ENCODE peak calls at places on chromosomes 12 and 14, in six cellular contexts. I is IMR-90, H is neuronal stem cell, Z is trophoblast cell, W is H1, K is mesenchymal stem cell. P is an unnamed sample.

GRCh38 chr12:124030510-124030909 is 57.5 kb downstream of the ZNF664 start:
- DNase-seq in I (peak; percentile 88), H (no peak), Z (peak; percentile 72), W (no peak), K (peak; percentile 99), P (peak; percentile 36)

GRCh38 chr12:67415473-67415872 is 146.3 kb downstream of the CAND1 start:
- DNase-seq in I (peak; percentile 27), H (no peak), Z (no peak), W (no peak), K (peak; percentile 47), P (peak; percentile 51)

GRCh38 chr12:50192908-50193307 is 25.7 kb upstream of the CERS5 start:
- DNase-seq in I (peak; percentile 93), H (no peak), Z (no peak), W (no peak), K (no peak), P (no peak)

GRCh38 chr12:85057370-85057963 is 21.3 kb downstream of the LRRIQ1 start:
- DNase-seq in I (peak; percentile 41), H (peak; percentile 62), Z (peak; percentile 16), W (no peak), K (peak; percentile 64), P (peak; percentile 51)

GRCh38 chr12:13383379-13383778 is 186.9 kb downstream of the EMP1 start:
- DNase-seq in I (no peak), H (no peak), Z (peak; percentile 15), W (no peak), K (no peak), P (peak; percentile 24)

GRCh38 chr12:128178551-128178950 is 88.4 kb upstream of the TMEM132C start:
- DNase-seq in I (no peak), H (no peak), Z (no peak), W (no peak), K (no peak), P (no peak)

GRCh38 chr14:89280612-89281011 is 136.4 kb downstream of the FOXN3 start:
- DNase-seq in I (no peak), H (no peak), Z (no peak), W (no peak), K (no peak), P (no peak)

GRCh38 chr14:53247596-53248370 is 94.7 kb upstream of the DDHD1 start:
- DNase-seq in I (no peak), H (no peak), Z (no peak), W (no peak), K (no peak), P (no peak)

GRCh38 chr12:19165446-19165845 is 35.9 kb downstream of the PLEKHA5 start:
- DNase-seq in I (no peak), H (no peak), Z (no peak), W (no peak), K (no peak), P (no peak)

GRCh38 chr14:88454886-88455285 is 69.4 kb downstream of the SPATA7 start:
- DNase-seq in I (peak; percentile 42), H (no peak), Z (no peak), W (no peak), K (no peak), P (no peak)

GRCh38 chr14:76752744-76753143 is 8.5 kb upstream of the VASH1 start:
- DNase-seq in I (no peak), H (no peak), Z (no peak), W (no peak), K (no peak), P (no peak)

GRCh38 chr12:48681416-48681737 is 661 bp downstream of the KANSL2 start:
- DNase-seq in I (peak; percentile 14), H (no peak), Z (no peak), W (no peak), K (no peak), P (no peak)

GRCh38 chr12:11746024-11746771 is 96.7 kb downstream of the ETV6 start:
- DNase-seq in I (peak; percentile 55), H (no peak), Z (peak; percentile 73), W (no peak), K (peak; percentile 38), P (no peak)

GRCh38 chr12:13503094-13503835 is 306.7 kb downstream of the EMP1 start:
- DNase-seq in I (no peak), H (no peak), Z (peak; percentile 68), W (no peak), K (no peak), P (no peak)

GRCh38 chr12:16118586-16118985 is 158.9 kb downstream of the SLC15A5 start:
- DNase-seq in I (no peak), H (peak; percentile 21), Z (no peak), W (no peak), K (no peak), P (peak; percentile 39)

GRCh38 chr12:78674311-78675085 is 190.1 kb upstream of the SYT1 start:
- DNase-seq in I (peak; percentile 56), H (no peak), Z (peak; percentile 16), W (no peak), K (peak; percentile 5), P (no peak)

GRCh38 chr12:15336772-15337553 is 14.7 kb downstream of the PTPRO start:
- DNase-seq in I (peak; percentile 53), H (no peak), Z (no peak), W (no peak), K (peak; percentile 39), P (no peak)

GRCh38 chr14:51430600-51430999 is 190.6 kb downstream of the TMX1 start:
- DNase-seq in I (no peak), H (no peak), Z (peak; percentile 30), W (peak; percentile 9), K (peak; percentile 29), P (no peak)

GRCh38 chr12:61538951-61539350 is 721.3 kb upstream of the USP15 start:
- DNase-seq in I (no peak), H (no peak), Z (no peak), W (no peak), K (no peak), P (no peak)

GRCh38 chr12:15650399-15651128 is 138.6 kb downstream of the EPS8 start:
- DNase-seq in I (no peak), H (no peak), Z (no peak), W (no peak), K (peak; percentile 51), P (no peak)

DNA sequence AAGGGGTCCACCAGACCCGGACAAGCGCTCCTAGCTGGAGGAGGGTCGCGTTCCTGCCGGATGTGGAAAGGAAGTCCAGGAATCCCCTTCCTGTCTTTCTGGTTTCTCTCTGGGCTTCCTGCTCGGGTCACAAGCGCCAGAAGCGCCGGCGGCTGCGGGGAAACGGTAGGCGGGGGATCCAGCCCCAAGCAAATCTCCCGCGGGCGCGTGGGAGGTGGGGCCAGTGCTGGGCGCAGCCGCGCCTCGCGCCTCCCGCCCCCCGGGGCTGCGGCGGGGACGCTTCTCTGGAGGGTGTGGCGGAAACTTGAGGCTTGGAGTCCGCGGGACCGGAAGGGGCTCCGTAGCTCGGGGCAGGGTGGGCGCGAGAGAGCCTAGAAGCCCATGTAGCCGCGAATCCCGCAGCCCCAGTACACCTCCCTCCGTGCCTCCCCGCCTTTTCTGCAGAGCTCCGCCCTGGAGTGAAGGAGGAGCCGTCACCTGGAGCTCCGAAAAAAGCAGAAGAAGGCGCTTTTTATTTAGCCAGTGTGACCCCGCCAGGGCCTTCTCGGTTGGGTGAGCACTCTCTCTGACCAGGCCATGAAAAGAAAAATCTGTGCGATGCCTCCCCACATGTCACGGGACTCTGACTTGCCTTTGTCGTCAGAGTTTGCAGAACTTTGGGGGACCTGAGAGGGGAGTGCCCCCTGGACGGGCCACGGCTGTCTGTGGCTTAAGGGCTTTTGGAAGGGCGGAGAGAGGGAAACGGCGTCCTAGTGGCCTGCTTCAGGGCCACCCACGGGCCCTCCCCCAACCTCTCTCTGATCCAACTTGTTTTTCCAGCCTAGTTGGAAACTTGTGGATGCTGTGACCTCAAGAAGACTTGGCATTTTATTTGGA is 21.4 kb upstream of the CLEC2D start:
- DNase-seq in I (peak; percentile 69), H (peak; percentile 70), Z (peak; percentile 83), W (peak; percentile 41), K (peak; percentile 87), P (peak; percentile 85)
- H2BK5ac ChIP-seq in I (peak overlapping the region; percentile 84), H (no peak overlapping the region), Z (peak overlapping the region; percentile 98), W (peak overlapping the region; percentile 85), K (peak overlapping the region; percentile 71), P (no peak overlapping the region)

GRCh38 chr12:6123258-6123657 is 1.2 kb downstream of the VWF start:
- DNase-seq in I (no peak), H (no peak), Z (no peak), W (no peak), K (no peak), P (no peak)
- H2BK5ac ChIP-seq in I (no peak overlapping the region), H (peak overlapping the region; percentile 5), Z (no peak overlapping the region), W (no peak overlapping the region), K (no peak overlapping the region), P (no peak overlapping the region)

GRCh38 chr14:50231475-50232275 is at the start of gene SOS2:
- DNase-seq in I (peak; percentile 71), H (peak; percentile 91), Z (peak; percentile 66), W (peak; percentile 47), K (peak; percentile 90), P (peak; percentile 91)
- H2BK5ac ChIP-seq in I (peak within 1 kb of the TSS; percentile 89), H (peak within 1 kb of the TSS; percentile 97), Z (peak within 1 kb of the TSS; percentile 96), W (no peak within 1 kb of the TSS), K (peak within 1 kb of the TSS; percentile 96), P (no peak within 1 kb of the TSS)

GRCh38 chr12:6368906-6369525 is 6.3 kb downstream of the SCNN1A start:
- DNase-seq in I (no peak), H (no peak), Z (no peak), W (no peak), K (no peak), P (no peak)

GRCh38 chr12:6370576-6370935 is 4.8 kb downstream of the SCNN1A start:
- DNase-seq in I (no peak), H (no peak), Z (no peak), W (no peak), K (no peak), P (peak; percentile 38)

GRCh38 chr12:6370994-6371754 is 4.2 kb downstream of the SCNN1A start:
- DNase-seq in I (peak; percentile 72), H (peak; percentile 50), Z (peak; percentile 81), W (peak; percentile 93), K (peak; percentile 84), P (peak; percentile 99)

GRCh38 chr12:6367969-6368892 is 7.1 kb downstream of the SCNN1A start:
- DNase-seq in I (no peak), H (no peak), Z (no peak), W (no peak), K (no peak), P (no peak)

DNA sequence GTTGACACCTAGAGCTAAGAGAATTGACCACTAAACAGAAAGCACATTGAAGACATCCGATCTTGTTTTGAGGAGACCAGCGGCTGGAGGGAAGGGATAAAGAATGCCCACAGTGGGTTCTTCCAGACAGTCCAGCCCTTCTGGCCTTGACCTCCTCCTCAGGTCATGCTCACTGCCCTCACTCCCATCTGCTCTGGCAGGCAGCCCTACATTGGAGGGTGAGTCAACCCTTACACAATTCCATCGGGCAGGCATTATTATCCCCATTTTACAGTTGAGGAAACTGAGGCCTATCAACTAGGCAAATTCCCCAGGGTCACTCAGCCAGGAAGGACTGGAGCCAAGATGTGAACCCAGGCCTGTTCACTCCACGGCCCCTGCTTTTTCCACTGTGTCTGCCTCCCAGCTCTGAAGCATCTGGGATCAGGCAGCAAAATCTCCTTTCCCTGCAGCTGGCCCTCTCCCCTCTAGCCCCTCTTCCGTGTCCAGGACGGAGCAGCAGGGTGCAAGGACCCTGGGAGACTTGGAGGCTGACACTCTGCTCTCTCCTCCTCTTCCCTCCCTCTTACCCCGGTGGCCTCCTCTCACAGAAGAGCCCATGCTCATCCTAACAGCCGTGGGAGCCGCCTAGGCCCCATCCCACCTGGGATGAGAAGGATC is 5.3 kb downstream of the SCNN1A start:
- DNase-seq in I (no peak), H (no peak), Z (no peak), W (no peak), K (no peak), P (no peak)
- H2BK5ac ChIP-seq in I (no peak overlapping the region), H (peak overlapping the region; percentile 4), Z (no peak overlapping the region), W (peak overlapping the region; percentile 89), K (no peak overlapping the region), P (no peak overlapping the region)

GRCh38 chr12:24561882-24562760 is 386.8 kb downstream of the BCAT1 start:
- DNase-seq in I (peak; percentile 62), H (peak; percentile 71), Z (no peak), W (no peak), K (peak; percentile 83), P (peak; percentile 87)
- H2BK5ac ChIP-seq in I (peak overlapping the region; percentile 82), H (peak overlapping the region; percentile 97), Z (peak overlapping the region; percentile 31), W (peak overlapping the region; percentile 68), K (peak overlapping the region; percentile 80), P (no peak overlapping the region)